ENCODE peak calls at places on chromosomes 7 and 10, in four cellular contexts. B is BE2C; D is CD8-positive, alpha-beta T cell; R is heart left ventricle. T is an unnamed sample. For H3K4me1, the result is how much of the 10 kb centered on the place peaks cover.

GRCh38 chr7:36972140-36972518 is 247.8 kb upstream of the AOAH start:
- DNase-seq in B (no peak), D (no peak), R (no peak), T (no peak)

GRCh38 chr10:5632430-5632829 is 34.0 kb downstream of the ASB13 start:
- DNase-seq in B (no peak), D (no peak), R (no peak), T (peak)

GRCh38 chr7:155066417-155066950 is 3.6 kb upstream of the HTR5A start:
- DNase-seq in B (no peak), D (no peak), R (no peak), T (no peak)

GRCh38 chr7:150631866-150632864 is at the start of gene GIMAP6:
- DNase-seq in B (no peak), D (peak), R (no peak), T (no peak)

GRCh38 chr10:25508112-25508815 is 333.5 kb downstream of the GPR158 start:
- DNase-seq in B (no peak), D (no peak), R (no peak), T (no peak)

GRCh38 chr7:128830231-128831177 is at the start of gene FLNC:
- DNase-seq in B (peak), D (peak), R (peak), T (peak)

GRCh38 chr7:82615527-82615926 is 171.9 kb upstream of the CACNA2D1 start:
- DNase-seq in B (no peak), D (no peak), R (no peak), T (no peak)

GRCh38 chr7:101536232-101536631 is 92.9 kb downstream of the MYL10 start:
- DNase-seq in B (no peak), D (no peak), R (peak), T (no peak)

GRCh38 chr10:3094565-3095168 is 27.3 kb downstream of the PFKP start:
- DNase-seq in B (no peak), D (no peak), R (no peak), T (no peak)

GRCh38 chr10:3097160-3097559 is 29.8 kb downstream of the PFKP start:
- DNase-seq in B (no peak), D (no peak), R (no peak), T (no peak)

GRCh38 chr10:3093996-3094395 is 26.6 kb downstream of the PFKP start:
- DNase-seq in B (no peak), D (no peak), R (no peak), T (no peak)

GRCh38 chr10:3095373-3096139 is 28.2 kb downstream of the PFKP start:
- DNase-seq in B (no peak), D (peak), R (no peak), T (no peak)

GRCh38 chr10:3096149-3096548 is 28.8 kb downstream of the PFKP start:
- DNase-seq in B (no peak), D (no peak), R (no peak), T (no peak)
- H3K4me1 ChIP-seq in B (under half), D (under half), R (half or more), T (under half)

GRCh38 chr7:40700653-40701475 is 566.1 kb downstream of the SUGCT start:
- DNase-seq in B (no peak), D (no peak), R (no peak), T (no peak)
- TF ChIP-seq CTCF in B (no peak), D (no peak), R (no peak), T (no peak)

DNA sequence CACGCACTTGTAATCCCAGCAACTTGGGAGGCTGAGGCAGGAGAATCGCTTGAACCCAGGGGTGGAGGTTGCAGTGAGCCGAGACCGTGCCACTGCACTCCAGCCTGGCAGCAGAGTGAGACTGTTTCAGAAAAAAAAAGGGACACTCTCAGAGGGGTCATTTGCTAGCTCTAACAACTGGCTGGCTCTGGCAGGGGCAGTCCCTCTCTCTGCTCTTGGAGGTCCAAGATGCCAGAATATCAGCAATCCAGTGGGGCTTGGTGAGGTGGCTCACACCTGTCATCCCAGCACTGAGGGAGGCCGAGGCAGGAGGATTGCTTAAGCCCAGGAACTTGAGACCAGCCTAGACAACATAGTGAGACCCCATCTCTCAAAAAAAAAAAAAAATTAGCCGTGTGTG is 2.5 kb upstream of the PILRA start:
- DNase-seq in B (no peak), D (no peak), R (peak), T (no peak)
- H3K4me1 ChIP-seq in B (under half), D (under half), R (under half), T (under half)

GRCh38 chr10:45000764-45001381 is at the start of gene ZNF22:
- DNase-seq in B (peak), D (peak), R (peak), T (peak)
- TF ChIP-seq CTCF in B (no peak), D (no peak), R (peak), T (no peak)